ENCODE peak calls at places on chromosomes 16 and 17, in eight cellular contexts. F, E, I, U, X, B, S and R are unnamed samples.

GRCh38 chr17:79922161-79922569 is 82.9 kb upstream of the CBX4 start:
- DNase-seq in B (no peak), X (no peak), I (no peak), F (no peak), S (no peak), U (peak; percentile 63), E (no peak), R (peak; percentile 55)

GRCh38 chr17:61475726-61476125 is 23.5 kb downstream of the TBX4 start:
- DNase-seq in I (peak; percentile 88), S (no peak), B (no peak), F (no peak), E (no peak), U (no peak), X (no peak), R (no peak)

GRCh38 chr17:63780507-63780906 is 6.5 kb downstream of the DDX42 start:
- DNase-seq in X (no peak), S (peak; percentile 33), E (peak; percentile 41), U (no peak), I (peak; percentile 92), F (peak; percentile 7), B (no peak), R (no peak)

GRCh38 chr16:53261276-53261675 is 173.0 kb upstream of the RBL2 start:
- DNase-seq in S (no peak), F (no peak), E (no peak), B (no peak), U (no peak), X (no peak), I (no peak), R (no peak)

GRCh38 chr17:19578545-19578944 is 44.9 kb downstream of the SLC47A1 start:
- DNase-seq in E (no peak), I (no peak), X (no peak), B (no peak), F (no peak), U (no peak), S (no peak), R (no peak)

GRCh38 chr16:22001591-22001990 is 675 bp upstream of the PDZD9 start:
- DNase-seq in U (no peak), F (no peak), S (peak; percentile 56), E (no peak), I (peak; percentile 70), X (no peak), B (no peak), R (no peak)

GRCh38 chr17:78399028-78399692 is 20.7 kb downstream of the PGS1 start:
- DNase-seq in S (no peak), I (no peak), U (no peak), F (no peak), X (no peak), E (no peak), B (no peak), R (no peak)

GRCh38 chr17:82769041-82769440 is 17.2 kb downstream of the TBCD start:
- DNase-seq in X (no peak), I (no peak), S (no peak), U (no peak), E (no peak), B (no peak), F (no peak), R (no peak)

GRCh38 chr17:81488276-81488860 is 24.2 kb downstream of the ACTG1 start:
- DNase-seq in B (no peak), E (no peak), U (no peak), S (no peak), X (no peak), F (no peak), I (no peak), R (no peak)

GRCh38 chr17:81489012-81489968 is 23.3 kb downstream of the ACTG1 start:
- DNase-seq in E (no peak), U (no peak), I (no peak), F (no peak), S (no peak), B (no peak), X (no peak), R (no peak)

GRCh38 chr17:81487487-81488275 is 24.9 kb downstream of the ACTG1 start:
- DNase-seq in U (peak; percentile 79), B (peak; percentile 39), X (peak; percentile 62), S (peak; percentile 60), I (peak; percentile 38), F (peak; percentile 59), E (peak; percentile 85), R (peak; percentile 82)

GRCh38 chr17:81486174-81486810 is 26.3 kb downstream of the ACTG1 start:
- DNase-seq in B (no peak), U (no peak), S (no peak), F (peak; percentile 59), X (no peak), I (no peak), E (no peak), R (no peak)

DNA sequence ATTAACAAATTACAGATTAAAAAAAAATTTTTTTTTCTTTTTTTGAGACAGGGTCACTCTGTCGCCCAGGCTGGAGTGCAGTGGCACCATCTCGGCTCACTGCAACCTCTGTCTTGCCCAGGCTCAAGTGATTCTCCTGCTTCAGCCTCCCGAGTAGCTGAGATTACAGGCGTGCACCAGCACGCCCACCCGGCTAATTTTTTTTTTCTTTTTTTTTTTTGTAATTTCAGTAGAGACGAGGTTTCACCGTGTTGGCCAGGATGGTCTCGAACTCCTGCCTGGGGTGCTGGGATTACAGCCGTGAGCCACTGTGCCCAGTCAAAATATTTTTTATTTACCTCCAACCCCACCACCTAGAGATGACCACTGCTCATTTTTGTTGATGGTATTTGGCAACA is 25.5 kb downstream of the ACTG1 start:
- DNase-seq in X (no peak), F (no peak), S (no peak), U (no peak), E (no peak), B (no peak), I (no peak), R (no peak)
- H3K4me3 ChIP-seq in X (no peak overlapping the region), F (no peak overlapping the region), S (no peak overlapping the region), U (peak overlapping the region; percentile 70), E (peak overlapping the region; percentile 49), B (peak overlapping the region; percentile 71), I (no peak overlapping the region), R (no peak overlapping the region)

DNA sequence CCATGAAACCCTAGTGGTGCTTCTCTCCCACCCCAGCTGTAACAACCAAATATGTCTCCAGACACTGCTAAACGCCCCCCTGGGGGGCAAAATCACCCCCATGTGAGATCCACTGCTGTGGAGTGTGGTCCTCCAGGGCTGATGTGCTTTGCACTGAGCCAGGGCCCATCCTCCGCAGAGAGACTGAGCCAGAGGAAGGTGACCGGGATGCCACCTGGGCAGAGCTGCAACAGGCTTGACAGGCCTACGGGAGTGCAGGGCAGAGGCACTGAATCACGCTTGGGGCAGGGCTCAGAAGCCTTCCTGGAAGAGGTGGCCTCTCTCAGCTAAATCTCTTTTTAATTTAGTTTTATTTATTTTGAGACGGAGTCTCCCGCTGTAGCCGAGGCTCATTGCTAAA is 4.4 kb downstream of the GJD3 start:
- DNase-seq in U (no peak), I (no peak), E (no peak), F (no peak), X (no peak), B (no peak), S (no peak), R (no peak)
- H3K4me1 ChIP-seq in U (peaks cover 12% of the 10 kb centered on the region), I (peaks cover 8% of the 10 kb centered on the region), E (peaks cover 32% of the 10 kb centered on the region), F (peaks cover 11% of the 10 kb centered on the region), X (peaks cover 11% of the 10 kb centered on the region), B (peaks cover 32% of the 10 kb centered on the region), S (peaks cover 12% of the 10 kb centered on the region), R (no peaks in the 10 kb centered on the region)

GRCh38 chr17:16286947-16287562 is 66.2 kb downstream of the CENPV start:
- DNase-seq in I (no peak), E (no peak), U (peak; percentile 31), S (no peak), B (no peak), F (no peak), X (no peak), R (no peak)
- H3K9me3 ChIP-seq in I (no peaks in the 10 kb centered on the region), E (no peaks in the 10 kb centered on the region), U (no peaks in the 10 kb centered on the region), S (no peaks in the 10 kb centered on the region), B (no peaks in the 10 kb centered on the region), F (no peaks in the 10 kb centered on the region), X (no peaks in the 10 kb centered on the region), R (no peaks in the 10 kb centered on the region)

GRCh38 chr16:70796301-70796700 is 4.7 kb downstream of the VAC14 start:
- DNase-seq in U (no peak), S (no peak), E (no peak), B (no peak), I (no peak), F (no peak), X (no peak), R (no peak)

GRCh38 chr16:70790815-70791214 is 10.1 kb downstream of the VAC14 start:
- DNase-seq in B (no peak), F (no peak), E (no peak), S (no peak), I (no peak), X (no peak), U (no peak), R (no peak)

GRCh38 chr16:70795513-70795912 is 5.4 kb downstream of the VAC14 start:
- DNase-seq in X (no peak), B (no peak), E (no peak), I (no peak), S (no peak), F (no peak), U (no peak), R (no peak)

GRCh38 chr16:70789927-70790447 is 11.0 kb downstream of the VAC14 start:
- DNase-seq in U (no peak), X (no peak), E (no peak), F (no peak), S (no peak), I (no peak), B (no peak), R (no peak)

DNA sequence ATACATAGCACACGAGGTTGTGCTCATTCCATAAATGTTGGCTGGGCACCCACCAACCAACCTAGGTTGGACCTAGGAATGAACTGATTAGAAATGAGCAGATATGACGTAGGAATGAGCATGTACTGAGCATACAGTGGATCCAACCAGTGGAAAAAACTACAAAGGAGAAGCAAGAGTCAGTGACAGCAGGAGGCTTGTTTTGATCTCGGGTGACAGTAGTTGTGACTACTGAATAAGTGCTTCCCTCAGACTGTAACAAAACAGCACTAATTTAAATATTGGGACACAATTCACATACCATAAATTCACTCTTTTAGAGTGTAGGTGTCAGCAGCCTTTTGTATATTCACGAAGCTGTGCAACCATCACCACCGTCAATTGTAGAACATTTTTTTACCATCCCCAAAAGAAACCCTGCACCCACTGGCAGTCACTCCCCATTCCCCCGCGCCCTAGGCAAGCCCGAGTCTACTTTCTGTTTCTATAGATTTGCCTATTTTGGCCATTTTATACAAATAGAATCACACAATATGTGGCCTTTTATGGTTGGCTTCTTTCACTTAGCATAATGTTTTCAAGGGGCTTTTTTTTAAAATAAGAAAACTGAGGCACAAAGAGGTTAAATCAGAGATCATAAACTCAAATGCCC is 7.0 kb downstream of the VAC14 start:
- DNase-seq in I (no peak), U (no peak), S (no peak), F (no peak), B (no peak), E (no peak), X (no peak), R (no peak)
- H3K4me3 ChIP-seq in I (no peak overlapping the region), U (no peak overlapping the region), S (no peak overlapping the region), F (no peak overlapping the region), B (no peak overlapping the region), E (no peak overlapping the region), X (no peak overlapping the region), R (no peak overlapping the region)

GRCh38 chr16:16064874-16065384 is 115.5 kb downstream of the ABCC1 start:
- DNase-seq in U (no peak), E (no peak), I (no peak), S (no peak), B (no peak), F (no peak), X (no peak), R (no peak)
- H3K4me1 ChIP-seq in U (peaks cover 9% of the 10 kb centered on the region), E (peaks cover 12% of the 10 kb centered on the region), I (peaks cover 4% of the 10 kb centered on the region), S (peaks cover 10% of the 10 kb centered on the region), B (no peaks in the 10 kb centered on the region), F (no peaks in the 10 kb centered on the region), X (peaks cover 16% of the 10 kb centered on the region), R (peaks cover 2% of the 10 kb centered on the region)